ENCODE peak calls at places on chromosomes 13 and 19, in four cellular contexts. Q is cardiac fibroblast, H is GM04504, B is T-helper 1 cell. L is an unnamed sample.

GRCh38 chr19:18921593-18921992 is 2.1 kb downstream of the DDX49 start:
- DNase-seq in B (no peak), H (no peak), Q (no peak), L (no peak)

GRCh38 chr19:17617807-17618192 is 62.4 kb downstream of the COLGALT1 start:
- DNase-seq in B (no peak), Q (no peak), H (no peak), L (no peak)

GRCh38 chr19:40249201-40249600 is 22.7 kb upstream of the CCNP start:
- DNase-seq in B (no peak), Q (no peak), H (no peak), L (no peak)

GRCh38 chr19:48213959-48214358 is 41.8 kb downstream of the CARD8 start:
- DNase-seq in H (no peak), B (no peak), Q (no peak), L (no peak)

GRCh38 chr13:108328848-108329247 is 59.3 kb downstream of the TNFSF13B start:
- DNase-seq in B (no peak), H (no peak), Q (no peak), L (no peak)

GRCh38 chr13:30178976-30179375 is 128.4 kb downstream of the KATNAL1 start:
- DNase-seq in B (no peak), H (no peak), Q (no peak), L (no peak)

GRCh38 chr13:51539887-51540286 is 44.4 kb upstream of the WDFY2 start:
- DNase-seq in B (no peak), H (no peak), Q (peak; percentile 49), L (peak; percentile 29)

GRCh38 chr13:114113961-114114360 is 18.5 kb downstream of the RASA3 start:
- DNase-seq in B (no peak), Q (no peak), H (no peak), L (no peak)

GRCh38 chr13:57352114-57352513 is 185.1 kb downstream of the PRR20E start:
- DNase-seq in H (no peak), Q (no peak), B (no peak), L (no peak)

GRCh38 chr19:903266-903797 is 9.7 kb downstream of the R3HDM4 start:
- DNase-seq in B (no peak), H (no peak), Q (no peak), L (no peak)

GRCh38 chr13:94968040-94968756 is 255.9 kb upstream of the SOX21 start:
- DNase-seq in Q (peak; percentile 14), B (no peak), H (no peak), L (no peak)

GRCh38 chr19:16477311-16477710 is 5.5 kb upstream of the EPS15L1 start:
- DNase-seq in B (no peak), H (no peak), Q (no peak), L (no peak)

GRCh38 chr19:54325194-54325621 is 12.2 kb upstream of the LILRA5 start:
- DNase-seq in Q (peak; percentile 48), B (peak; percentile 51), H (no peak), L (no peak)

GRCh38 chr13:64540468-64540867 is 2689.7 kb downstream of the PCDH9 start:
- DNase-seq in B (no peak), Q (no peak), H (no peak), L (no peak)

GRCh38 chr19:39365531-39365930 is 23.3 kb downstream of the SAMD4B start:
- DNase-seq in B (no peak), Q (no peak), H (no peak), L (no peak)

GRCh38 chr13:101621099-101621498 is 168.6 kb downstream of the ITGBL1 start:
- DNase-seq in Q (no peak), B (no peak), H (no peak), L (no peak)

L was measured in AG09319.